ENCODE peak calls at places on chromosomes 16 and 17, in nine cellular contexts. P, K, T, J, G, U, Z, E and D are unnamed samples.

GRCh38 chr16:56277040-56277439 is 85.8 kb downstream of the GNAO1 start:
- DNase-seq in T (no peak), J (no peak), Z (no peak), E (no peak), P (no peak), K (no peak), G (no peak), U (no peak), D (no peak)

GRCh38 chr17:10226930-10227695 is 28.7 kb upstream of the GAS7 start:
- DNase-seq in P (peak; percentile 38), K (peak; percentile 30), J (peak; percentile 65), U (peak; percentile 59), T (peak; percentile 28), Z (peak; percentile 24), G (peak; percentile 45), E (peak; percentile 46), D (peak; percentile 87)

GRCh38 chr16:14002416-14002815 is 68.7 kb upstream of the MRTFB start:
- DNase-seq in G (no peak), E (no peak), T (no peak), Z (no peak), U (no peak), J (no peak), K (no peak), P (no peak), D (no peak)

GRCh38 chr17:60169921-60170817 is 20.4 kb downstream of the CA4 start:
- DNase-seq in Z (no peak), K (no peak), P (peak; percentile 73), E (no peak), U (no peak), G (peak; percentile 78), T (no peak), J (no peak), D (no peak)

GRCh38 chr17:17603178-17603894 is 11.8 kb upstream of the PEMT start:
- DNase-seq in G (no peak), K (no peak), T (no peak), E (no peak), U (no peak), Z (no peak), P (no peak), J (no peak), D (no peak)

GRCh38 chr17:42536372-42537155 is 523 bp downstream of the NAGLU start:
- DNase-seq in T (peak; percentile 90), K (peak; percentile 85), G (peak; percentile 85), Z (peak; percentile 88), P (peak; percentile 76), J (peak; percentile 91), E (peak; percentile 76), U (peak; percentile 88), D (peak; percentile 96)

GRCh38 chr16:85835227-85835751 is 35.8 kb downstream of the COX4I1 start:
- DNase-seq in E (no peak), Z (no peak), J (no peak), P (no peak), T (no peak), U (no peak), K (no peak), G (no peak), D (peak; percentile 71)

GRCh38 chr17:1995321-1996242 is 29.6 kb downstream of the RTN4RL1 start:
- DNase-seq in J (no peak), T (peak; percentile 50), P (no peak), K (no peak), G (no peak), Z (no peak), E (no peak), U (peak; percentile 61), D (no peak)

GRCh38 chr17:17749921-17750320 is 68.7 kb downstream of the RAI1 start:
- DNase-seq in E (no peak), U (no peak), K (no peak), P (peak; percentile 55), J (peak; percentile 79), Z (no peak), T (peak; percentile 48), G (no peak), D (no peak)

GRCh38 chr16:30953511-30954124 is 3.9 kb upstream of the SETD1A start:
- DNase-seq in U (peak; percentile 76), Z (peak; percentile 54), J (peak; percentile 80), T (peak; percentile 56), P (peak; percentile 53), K (peak; percentile 41), G (peak; percentile 54), E (no peak), D (peak; percentile 85)

GRCh38 chr16:81758376-81758775 is 20.7 kb upstream of the PLCG2 start:
- DNase-seq in P (no peak), G (no peak), K (peak; percentile 18), E (no peak), J (no peak), Z (no peak), U (no peak), T (no peak), D (no peak)

GRCh38 chr17:37089998-37090397 is 141.2 kb downstream of the AATF start:
- DNase-seq in J (no peak), T (no peak), K (no peak), U (no peak), G (no peak), Z (no peak), E (no peak), P (no peak), D (no peak)

GRCh38 chr16:2058901-2059300 is 11.1 kb downstream of the TSC2 start:
- DNase-seq in G (no peak), K (no peak), T (no peak), E (no peak), Z (no peak), J (no peak), U (no peak), P (no peak), D (no peak)

GRCh38 chr16:17273142-17273561 is 197.6 kb downstream of the XYLT1 start:
- DNase-seq in G (no peak), J (no peak), K (no peak), Z (no peak), E (no peak), T (no peak), P (no peak), U (no peak), D (no peak)

GRCh38 chr16:67100569-67101300 is 9.0 kb upstream of the PHAF1 start:
- DNase-seq in U (no peak), Z (no peak), E (no peak), G (no peak), K (no peak), J (no peak), P (no peak), T (no peak), D (no peak)

GRCh38 chr16:88685156-88686061 is 898 bp downstream of the SNAI3 start:
- DNase-seq in E (no peak), G (no peak), K (peak; percentile 61), T (no peak), Z (no peak), U (peak; percentile 59), P (no peak), J (no peak), D (peak; percentile 87)

GRCh38 chr16:88687254-88687576 is 908 bp upstream of the SNAI3 start:
- DNase-seq in J (no peak), Z (no peak), T (no peak), P (no peak), E (no peak), U (no peak), K (no peak), G (no peak), D (peak; percentile 79)

GRCh38 chr16:88686439-88687253 is at the start of gene SNAI3:
- DNase-seq in G (peak; percentile 87), E (peak; percentile 78), J (no peak), K (peak; percentile 94), T (peak; percentile 95), Z (peak; percentile 58), P (peak; percentile 75), U (peak; percentile 84), D (peak; percentile 98)

GRCh38 chr16:88686062-88686438 is 257 bp downstream of the SNAI3 start:
- DNase-seq in J (no peak), K (peak; percentile 65), G (no peak), P (no peak), U (no peak), E (no peak), Z (no peak), T (peak; percentile 59), D (peak; percentile 92)

GRCh38 chr16:88684569-88685155 is 1.6 kb downstream of the SNAI3 start:
- DNase-seq in K (no peak), U (no peak), J (no peak), Z (no peak), T (no peak), G (no peak), E (no peak), P (no peak), D (peak; percentile 76)
- H3K4me3 ChIP-seq in K (no peak overlapping the region), U (peak overlapping the region; percentile 57), J (no peak overlapping the region), Z (no peak overlapping the region), T (peak overlapping the region; percentile 57), G (no peak overlapping the region), E (no peak overlapping the region), P (no peak overlapping the region), D (no peak overlapping the region)

GRCh38 chr17:79126139-79126538 is 51.5 kb downstream of the ENGASE start:
- DNase-seq in T (peak; percentile 26), K (peak; percentile 27), P (no peak), Z (no peak), E (peak; percentile 42), G (no peak), J (no peak), U (no peak), D (no peak)
- TF ChIP-seq CTCF in T (no peak), K (no peak), P (peak; percentile 28), Z (no peak), E (peak; percentile 29), G (peak; percentile 31), J (no peak), U (no peak), D (no peak)

GRCh38 chr17:3740611-3741073 is 16.9 kb downstream of the HASPIN start:
- DNase-seq in Z (no peak), E (no peak), U (no peak), J (no peak), T (no peak), G (no peak), P (no peak), K (no peak), D (no peak)
- H3K4me1 ChIP-seq in Z (no peaks in the 10 kb centered on the region), E (no peaks in the 10 kb centered on the region), U (peaks cover 18% of the 10 kb centered on the region), J (no peaks in the 10 kb centered on the region), T (peaks cover 22% of the 10 kb centered on the region), G (no peaks in the 10 kb centered on the region), P (no peaks in the 10 kb centered on the region), K (no peaks in the 10 kb centered on the region), D (peaks cover 30% of the 10 kb centered on the region)

DNA sequence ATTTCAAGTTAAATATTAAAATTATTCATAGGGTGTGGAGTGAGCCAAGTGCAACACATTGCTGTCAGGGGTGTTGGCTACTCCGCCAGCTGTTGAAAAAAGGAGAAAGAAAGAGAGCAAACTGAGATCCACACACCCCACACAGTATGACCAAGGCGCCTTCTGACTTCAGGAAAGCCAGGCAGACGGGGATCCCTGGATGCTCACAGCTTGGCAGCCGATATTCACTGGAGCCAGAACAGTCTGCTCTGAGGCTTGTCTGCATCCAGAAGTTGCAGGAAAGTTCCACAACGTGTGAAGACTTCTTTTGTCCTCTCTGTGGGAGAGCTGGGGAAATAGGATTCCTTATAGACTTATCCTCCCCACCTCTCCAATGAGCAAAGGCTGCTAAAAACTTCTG is 9.2 kb downstream of the CHD9NB start:
- DNase-seq in K (no peak), U (no peak), P (peak; percentile 22), T (no peak), E (peak; percentile 23), J (no peak), Z (no peak), G (no peak), D (no peak)
- H3K4me3 ChIP-seq in K (no peak overlapping the region), U (peak overlapping the region; percentile 38), P (no peak overlapping the region), T (no peak overlapping the region), E (peak overlapping the region; percentile 16), J (peak overlapping the region; percentile 17), Z (no peak overlapping the region), G (peak overlapping the region; percentile 40), D (no peak overlapping the region)